ENCODE peak calls at places on chromosomes 3 and 15, in five cellular contexts. K, H, O, W and V are unnamed samples.

GRCh38 chr3:86815880-86816279 is 175.1 kb downstream of the VGLL3 start:
- DNase-seq in K (no peak), H (no peak), O (no peak), W (no peak), V (no peak)

GRCh38 chr3:55167586-55168317 is 239.9 kb upstream of the LRTM1 start:
- DNase-seq in K (peak), H (no peak), O (peak), W (no peak), V (no peak)

GRCh38 chr3:31903686-31904431 is 77.2 kb downstream of the OSBPL10 start:
- DNase-seq in K (no peak), H (no peak), O (no peak), W (no peak), V (peak)

GRCh38 chr3:31472479-31473390 is 60.0 kb upstream of the STT3B start:
- DNase-seq in K (peak), H (no peak), O (peak), W (no peak), V (peak)

GRCh38 chr3:25687742-25688141 is 23.0 kb upstream of the TOP2B start:
- DNase-seq in K (no peak), H (no peak), O (no peak), W (no peak), V (no peak)

GRCh38 chr3:31077021-31077601 is 182.7 kb upstream of the GADL1 start:
- DNase-seq in K (peak), H (no peak), O (peak), W (no peak), V (peak)

GRCh38 chr3:183161552-183162345 is 785 bp downstream of the LAMP3 start:
- DNase-seq in K (peak), H (no peak), O (no peak), W (no peak), V (no peak)

GRCh38 chr15:59699810-59700431 is 10.8 kb upstream of the BNIP2 start:
- DNase-seq in K (peak), H (no peak), O (no peak), W (no peak), V (peak)

GRCh38 chr3:52820741-52821140 is 9.7 kb downstream of the ITIH4 start:
- DNase-seq in K (peak), H (no peak), O (peak), W (no peak), V (peak)

GRCh38 chr3:184636774-184637316 is 75.0 kb downstream of the MAGEF1 start:
- DNase-seq in K (peak), H (no peak), O (peak), W (no peak), V (peak)

GRCh38 chr3:124582621-124583437 is 147.4 kb upstream of the UMPS start:
- DNase-seq in K (no peak), H (no peak), O (no peak), W (no peak), V (no peak)

GRCh38 chr3:73052857-73053256 is 8.6 kb upstream of the EBLN2 start:
- DNase-seq in K (no peak), H (no peak), O (peak), W (no peak), V (no peak)

GRCh38 chr15:77533986-77534385 is 98.7 kb downstream of the LINGO1 start:
- DNase-seq in K (no peak), H (no peak), O (no peak), W (no peak), V (no peak)

GRCh38 chr3:9947025-9947995 is 4.9 kb downstream of the PRRT3 start:
- DNase-seq in K (peak), H (peak), O (peak), W (no peak), V (peak)

GRCh38 chr3:121836069-121836468 is 1.1 kb downstream of the EAF2 start:
- DNase-seq in K (no peak), H (no peak), O (no peak), W (no peak), V (no peak)
- H3K4me3 ChIP-seq in K (no peak), H (peak), O (no peak), W (no peak), V (no peak)

DNA sequence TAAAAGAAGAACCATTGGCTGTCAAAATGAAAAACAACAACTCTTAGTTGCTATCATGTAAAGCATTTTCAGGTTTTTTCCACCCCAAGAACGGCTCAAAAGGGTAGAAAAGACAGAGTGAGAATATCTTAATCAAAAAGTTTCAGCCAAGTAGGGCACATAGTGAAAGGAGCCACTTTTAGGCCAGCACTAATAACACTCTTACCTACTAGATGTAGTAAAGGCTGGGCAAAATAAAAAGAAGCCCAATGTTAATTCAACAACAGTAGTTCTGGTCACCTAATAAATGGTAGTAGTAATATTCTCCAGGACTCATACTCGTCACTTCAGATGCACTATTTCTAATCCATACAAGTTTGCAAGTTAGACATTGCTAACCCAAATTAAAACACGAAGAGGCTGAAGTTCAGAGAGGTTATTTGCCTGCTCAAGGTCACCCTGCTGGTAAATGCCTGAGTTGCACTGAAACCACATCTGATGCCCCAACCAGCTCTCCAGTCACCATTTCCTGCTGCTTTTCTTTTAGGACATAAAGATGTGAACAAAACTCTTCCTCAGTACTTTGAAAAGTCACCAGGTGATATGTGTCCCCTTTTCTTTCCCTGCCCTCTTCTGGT is 7.5 kb downstream of the GOLIM4 start:
- DNase-seq in K (no peak), H (no peak), O (no peak), W (no peak), V (no peak)
- TF ChIP-seq CTCF in K (peak), H (peak), O (peak), W (no peak), V (peak)

GRCh38 chr3:151130437-151130836 is 45.0 kb downstream of the MED12L start:
- DNase-seq in K (no peak), H (no peak), O (no peak), W (no peak), V (peak)

DNA sequence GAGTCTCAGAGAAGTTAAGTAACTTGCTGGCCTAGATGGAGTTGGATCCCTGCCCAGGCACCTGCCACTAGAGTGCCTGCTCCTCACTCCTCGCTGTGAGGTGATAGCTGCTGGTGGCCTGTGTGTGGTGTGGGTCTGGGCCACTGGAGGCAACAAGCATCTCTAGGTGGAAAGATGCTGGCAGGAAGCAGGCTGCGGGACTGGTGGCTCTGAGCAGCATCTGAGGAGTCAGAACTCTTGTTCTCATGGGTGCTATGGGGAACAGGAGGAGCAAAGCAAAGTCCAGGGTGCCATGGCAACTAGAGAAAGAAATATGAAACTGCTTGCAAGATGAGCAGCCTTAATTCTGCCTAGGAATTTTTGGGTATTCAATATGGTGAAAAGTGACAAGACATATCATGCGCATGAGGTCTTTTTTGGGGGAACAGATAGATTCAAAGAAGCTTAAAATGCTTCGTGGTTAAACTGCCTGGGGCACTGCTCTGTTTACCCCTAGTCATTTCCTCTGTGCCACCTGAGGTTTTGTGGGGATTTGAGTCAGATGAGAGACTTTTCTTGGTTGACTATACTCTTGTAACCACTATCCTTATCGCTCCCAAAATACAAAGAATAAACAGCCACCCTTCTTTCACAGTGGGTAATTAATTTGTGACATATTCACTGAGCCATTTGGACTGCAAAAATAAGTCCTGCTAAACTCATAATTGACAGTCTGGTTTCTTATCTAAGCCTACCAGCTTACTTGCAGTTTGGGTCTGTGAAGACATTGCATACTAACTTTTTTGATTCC is 50.3 kb downstream of the MED12L start:
- DNase-seq in K (no peak), H (no peak), O (no peak), W (peak), V (no peak)
- H3K4me3 ChIP-seq in K (no peak), H (no peak), O (no peak), W (no peak), V (no peak)

DNA sequence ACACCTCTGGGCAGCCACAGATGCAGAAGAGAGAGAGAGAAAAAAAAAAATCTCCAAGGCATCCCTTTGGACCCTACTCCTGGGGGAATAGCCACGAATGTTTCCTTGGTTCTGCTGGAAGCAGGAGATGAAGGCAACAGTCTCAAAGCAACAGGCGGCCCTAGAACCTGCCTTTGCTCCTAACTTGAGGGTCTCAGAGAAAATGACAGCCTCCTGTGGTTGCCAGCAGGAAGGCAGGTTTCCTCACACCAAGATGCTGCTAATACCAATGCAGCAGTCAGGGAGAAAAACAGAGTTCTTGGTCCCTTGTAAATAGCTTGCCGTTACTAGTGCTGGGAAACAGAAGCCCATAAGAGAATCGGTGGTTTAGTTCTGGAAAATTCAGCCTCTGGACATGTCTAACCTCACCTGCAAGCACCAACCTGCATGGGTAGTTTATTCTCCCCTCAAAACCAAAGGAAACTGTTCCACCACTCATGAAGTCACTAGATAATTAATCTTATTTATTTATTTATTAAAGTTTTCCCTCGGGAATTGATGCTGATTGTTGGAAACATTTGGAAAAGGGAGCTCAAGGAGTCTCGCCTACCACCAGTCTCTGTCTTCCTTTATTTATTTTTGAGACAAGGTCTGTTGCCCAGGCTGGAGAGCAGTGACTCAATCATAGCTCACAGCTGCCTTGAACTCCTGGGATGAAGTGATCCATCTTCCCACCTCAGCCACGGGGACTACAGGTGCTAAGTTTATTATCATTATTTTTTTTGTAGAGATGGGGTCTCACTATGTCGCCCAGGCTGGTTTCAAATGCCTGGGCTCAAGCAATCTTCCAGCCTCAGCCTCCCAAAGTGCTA is 872 bp upstream of the FRMD4B start:
- DNase-seq in K (no peak), H (no peak), O (no peak), W (no peak), V (peak)
- TF ChIP-seq CTCF in K (no peak), H (no peak), O (no peak), W (no peak), V (no peak)

DNA sequence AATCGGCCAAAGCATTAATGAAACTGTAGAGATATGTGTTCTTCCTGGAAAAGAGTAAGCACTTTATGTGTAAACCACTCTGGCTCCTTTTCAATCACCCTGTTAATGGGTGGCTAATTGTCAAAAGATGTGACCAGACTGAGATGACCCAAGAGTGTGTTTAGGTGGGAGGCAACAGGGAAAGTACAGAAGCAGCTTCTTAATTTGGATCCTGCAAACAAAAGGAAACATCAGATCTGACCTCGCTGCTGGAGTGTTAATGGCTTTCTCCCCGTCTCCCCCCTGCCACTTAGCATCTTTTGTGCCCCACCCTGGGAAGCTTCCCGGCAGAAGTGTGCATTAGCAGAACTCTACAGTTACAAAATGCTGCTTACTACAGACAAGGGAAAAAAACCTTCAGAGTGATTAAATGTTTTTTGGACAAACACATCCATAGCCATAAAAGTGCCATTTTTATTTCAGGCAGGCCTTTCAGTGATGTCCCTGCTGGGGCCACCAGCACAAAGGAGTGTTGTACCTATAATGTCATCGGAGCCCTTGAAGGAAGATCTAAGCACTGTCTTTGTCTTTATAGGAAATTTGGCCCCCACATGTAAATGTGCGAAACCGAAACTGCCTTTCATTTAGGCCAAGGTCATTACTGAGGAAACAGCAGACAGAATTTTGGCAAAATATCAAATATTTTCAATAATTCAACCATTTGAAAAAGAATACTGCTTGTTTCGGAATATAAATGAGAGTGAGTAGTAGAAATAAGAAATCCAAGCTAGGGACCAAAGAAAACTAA is 311.1 kb downstream of the WDR72 start:
- DNase-seq in K (no peak), H (no peak), O (no peak), W (no peak), V (no peak)
- H3K4me3 ChIP-seq in K (no peak), H (no peak), O (no peak), W (no peak), V (no peak)

DNA sequence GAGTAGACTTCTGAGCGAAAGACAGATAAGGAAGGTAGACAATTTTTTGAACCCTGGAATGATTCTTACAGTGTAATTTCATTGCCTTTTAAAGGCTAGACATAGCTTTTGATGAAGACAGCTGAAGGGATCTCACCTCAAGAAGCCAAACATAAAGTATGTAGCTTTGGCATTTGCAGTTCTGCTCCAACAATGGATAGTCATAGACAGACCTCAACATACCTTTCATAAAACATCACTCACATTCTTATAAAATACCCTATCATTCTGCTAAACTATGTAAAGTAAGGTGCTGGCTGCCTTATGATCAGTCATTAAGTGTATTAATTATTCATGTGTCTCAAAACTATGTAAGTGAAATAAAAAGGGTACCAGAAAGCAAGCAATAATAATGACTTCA is 70.0 kb downstream of the UBE3A start:
- DNase-seq in K (peak), H (no peak), O (peak), W (no peak), V (no peak)
- TF ChIP-seq CTCF in K (no peak), H (no peak), O (no peak), W (no peak), V (no peak)